ENCODE peak calls at places on chromosomes 5 and 9, in five cellular contexts. B is iPS-NIHi11, A is NCI-H1105, W is amniotic stem cell, J is heart left ventricle. Z is an unnamed sample.

GRCh38 chr5:125215593-125215992 is 469.2 kb upstream of the ZNF608 start:
- DNase-seq in B (no peak), A (no peak), W (no peak), J (no peak), Z (no peak)

GRCh38 chr5:154221371-154221896 is 30.9 kb downstream of the GALNT10 start:
- DNase-seq in B (no peak), A (no peak), W (peak), J (peak), Z (no peak)

GRCh38 chr9:106755727-106756126 is 107.2 kb upstream of the ZNF462 start:
- DNase-seq in B (no peak), A (no peak), W (no peak), J (no peak), Z (no peak)

GRCh38 chr5:93117753-93118531 is 463.1 kb downstream of the NR2F1-AS1 start:
- DNase-seq in B (no peak), A (no peak), W (no peak), J (no peak), Z (no peak)

GRCh38 chr9:28050046-28050445 is 476.8 kb upstream of the C9orf72 start:
- DNase-seq in B (no peak), A (no peak), W (no peak), J (no peak), Z (no peak)

GRCh38 chr9:3677541-3677940 is 151.7 kb upstream of the RFX3 start:
- DNase-seq in B (no peak), A (no peak), W (no peak), J (no peak), Z (no peak)

GRCh38 chr9:91154686-91155085 is 207.0 kb downstream of the AUH start:
- DNase-seq in B (no peak), A (no peak), W (no peak), J (no peak), Z (no peak)

GRCh38 chr9:14538529-14538928 is 154.7 kb downstream of the ZDHHC21 start:
- DNase-seq in B (no peak), A (no peak), W (no peak), J (no peak), Z (no peak)

GRCh38 chr9:101093620-101094019 is 65.1 kb downstream of the PLPPR1 start:
- DNase-seq in B (no peak), A (no peak), W (no peak), J (no peak), Z (no peak)

GRCh38 chr9:100355561-100355960 is 2.8 kb upstream of the TEX10 start:
- DNase-seq in B (no peak), A (no peak), W (no peak), J (no peak), Z (no peak)

GRCh38 chr5:157917909-157918809 is 59.2 kb upstream of the CLINT1 start:
- DNase-seq in B (peak), A (no peak), W (peak), J (peak), Z (peak)

GRCh38 chr5:150499437-150499956 is 8.4 kb upstream of the NDST1 start:
- DNase-seq in B (no peak), A (no peak), W (no peak), J (no peak), Z (no peak)

GRCh38 chr9:35511453-35511852 is 21.5 kb downstream of the RUSC2 start:
- DNase-seq in B (no peak), A (no peak), W (no peak), J (no peak), Z (no peak)

GRCh38 chr5:138338411-138339085 is 482 bp downstream of the FAM53C start:
- DNase-seq in B (no peak), A (no peak), W (no peak), J (no peak), Z (no peak)

GRCh38 chr5:176596069-176596656 is 13.8 kb downstream of the GPRIN1 start:
- DNase-seq in B (no peak), A (no peak), W (no peak), J (no peak), Z (no peak)

GRCh38 chr9:91852801-91853347 is 97.2 kb downstream of the ROR2 start:
- DNase-seq in B (no peak), A (no peak), W (no peak), J (peak), Z (no peak)

GRCh38 chr9:99633260-99633659 is 188.4 kb upstream of the NR4A3 start:
- DNase-seq in B (no peak), A (no peak), W (no peak), J (no peak), Z (no peak)

GRCh38 chr9:87285183-87285582 is 212.5 kb upstream of the DAPK1 start:
- DNase-seq in B (no peak), A (peak), W (no peak), J (no peak), Z (no peak)

GRCh38 chr5:120252839-120253238 is 211.3 kb upstream of the PRR16 start:
- DNase-seq in B (no peak), A (peak), W (no peak), J (no peak), Z (no peak)

GRCh38 chr5:33523208-33523771 is 82.5 kb downstream of the TARS1 start:
- DNase-seq in B (no peak), A (no peak), W (no peak), J (no peak), Z (no peak)

GRCh38 chr5:179749857-179750508 is 17.4 kb downstream of the MAML1 start:
- DNase-seq in B (no peak), A (no peak), W (no peak), J (no peak), Z (peak)

GRCh38 chr5:178467261-178468195 is 122.7 kb downstream of the COL23A1 start:
- DNase-seq in B (no peak), A (no peak), W (no peak), J (peak), Z (peak)

GRCh38 chr5:173191561-173191960 is 43.4 kb downstream of the NKX2-5 start:
- DNase-seq in B (no peak), A (no peak), W (no peak), J (no peak), Z (no peak)

GRCh38 chr5:55829956-55830355 is 21.2 kb upstream of the IL31RA start:
- DNase-seq in B (no peak), A (no peak), W (no peak), J (no peak), Z (no peak)

GRCh38 chr5:131109540-131110255 is 55.4 kb downstream of the HINT1 start:
- DNase-seq in B (peak), A (no peak), W (peak), J (no peak), Z (no peak)

GRCh38 chr9:69571032-69571431 is 101.1 kb downstream of the APBA1 start:
- DNase-seq in B (no peak), A (no peak), W (no peak), J (no peak), Z (no peak)

GRCh38 chr5:107455111-107455544 is 215.6 kb downstream of the EFNA5 start:
- DNase-seq in B (no peak), A (no peak), W (no peak), J (no peak), Z (no peak)

Z was measured in mesenteric fat pad.